ENCODE peak calls at places on chromosomes 13 and 19, in five cellular contexts. Z, H, M, F and N are unnamed samples.
A peak's percentile ranks its signal among the peaks of the same experiment; 100 is the strongest.

GRCh38 chr13:42753697-42754096 is 27.7 kb upstream of the FAM216B start:
- DNase-seq in Z (no peak), H (no peak), M (no peak), F (no peak), N (no peak)

GRCh38 chr13:57601536-57601935 is 30.0 kb upstream of the PCDH17 start:
- DNase-seq in Z (no peak), H (no peak), M (no peak), F (no peak), N (no peak)

GRCh38 chr19:17576758-17577532 is 21.5 kb downstream of the COLGALT1 start:
- DNase-seq in Z (no peak), H (peak; percentile 87), M (peak; percentile 31), F (no peak), N (peak; percentile 44)

GRCh38 chr13:30881191-30881651 is 24.9 kb upstream of the MEDAG start:
- DNase-seq in Z (no peak), H (no peak), M (no peak), F (no peak), N (no peak)

GRCh38 chr13:75366380-75367280 is 115.3 kb downstream of the TBC1D4 start:
- DNase-seq in Z (no peak), H (no peak), M (no peak), F (no peak), N (no peak)

GRCh38 chr13:92390217-92390616 is 836.4 kb upstream of the GPC6 start:
- DNase-seq in Z (no peak), H (no peak), M (no peak), F (peak; percentile 1), N (no peak)

GRCh38 chr13:113848431-113849260 is 15.2 kb downstream of the GAS6 start:
- DNase-seq in Z (no peak), H (peak; percentile 50), M (no peak), F (no peak), N (no peak)

GRCh38 chr19:2629491-2630351 is 72.8 kb downstream of the GNG7 start:
- DNase-seq in Z (no peak), H (no peak), M (no peak), F (no peak), N (no peak)

GRCh38 chr13:37868691-37869505 is 674 bp downstream of the TRPC4 start:
- DNase-seq in Z (peak; percentile 50), H (no peak), M (no peak), F (peak; percentile 4), N (no peak)

GRCh38 chr19:51107406-51108065 is 673 bp downstream of the CTU1 start:
- DNase-seq in Z (peak; percentile 20), H (peak; percentile 79), M (peak; percentile 55), F (no peak), N (no peak)

GRCh38 chr13:68905186-68905585 is 1202.4 kb upstream of the ATXN8OS start:
- DNase-seq in Z (no peak), H (no peak), M (no peak), F (no peak), N (no peak)

GRCh38 chr13:99959538-99960230 is 11.9 kb downstream of the ZIC5 start:
- DNase-seq in Z (no peak), H (peak; percentile 82), M (no peak), F (no peak), N (no peak)

GRCh38 chr19:42032428-42032827 is 37.6 kb downstream of the GRIK5 start:
- DNase-seq in Z (no peak), H (no peak), M (no peak), F (peak; percentile 41), N (no peak)

GRCh38 chr19:55488986-55489710 is 912 bp downstream of the SSC5D start:
- DNase-seq in Z (no peak), H (peak; percentile 82), M (no peak), F (no peak), N (no peak)

GRCh38 chr19:4182082-4182926 is at the start of the genes ANKRD24 and SIRT6:
- DNase-seq in Z (peak; percentile 95), H (peak; percentile 99), M (peak; percentile 97), F (peak; percentile 68), N (peak; percentile 100)

GRCh38 chr13:114132419-114133121 is at the start of gene RASA3:
- DNase-seq in Z (peak; percentile 79), H (peak; percentile 95), M (peak; percentile 71), F (peak; percentile 41), N (peak; percentile 98)

GRCh38 chr13:26708007-26708297 is 52.6 kb downstream of the GPR12 start:
- DNase-seq in Z (no peak), H (peak; percentile 21), M (no peak), F (no peak), N (no peak)

GRCh38 chr13:26710166-26710565 is 50.4 kb downstream of the GPR12 start:
- DNase-seq in Z (no peak), H (peak; percentile 10), M (no peak), F (no peak), N (no peak)

GRCh38 chr13:26709461-26709860 is 51.1 kb downstream of the GPR12 start:
- DNase-seq in Z (no peak), H (no peak), M (no peak), F (no peak), N (no peak)

GRCh38 chr13:26707122-26708006 is 53.2 kb downstream of the GPR12 start:
- DNase-seq in Z (peak; percentile 58), H (no peak), M (peak; percentile 69), F (no peak), N (peak; percentile 53)

DNA sequence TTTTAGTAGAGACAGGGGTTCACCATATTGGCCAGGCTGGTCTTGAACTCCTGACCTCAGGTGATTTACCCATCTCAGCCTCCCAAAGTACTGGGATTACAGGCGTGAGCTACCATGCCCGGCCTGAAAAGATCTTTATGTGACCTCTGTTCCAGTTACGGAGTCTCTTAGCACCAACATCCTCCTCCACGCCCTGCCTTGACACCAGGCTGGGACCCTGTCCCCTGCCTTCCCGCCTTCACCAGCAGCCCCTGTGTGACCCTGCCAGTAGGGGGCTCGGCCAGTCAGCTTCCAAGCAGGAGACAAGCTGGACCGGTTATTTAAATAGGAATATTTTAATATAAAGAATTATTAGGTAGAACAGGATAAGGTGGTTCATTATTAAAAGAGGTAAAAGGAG is 54.2 kb downstream of the GPR12 start:
- DNase-seq in Z (no peak), H (peak; percentile 15), M (no peak), F (no peak), N (no peak)
- TF ChIP-seq CTCF in Z (no peak), H (no peak), M (no peak), F (no peak), N (no peak)

DNA sequence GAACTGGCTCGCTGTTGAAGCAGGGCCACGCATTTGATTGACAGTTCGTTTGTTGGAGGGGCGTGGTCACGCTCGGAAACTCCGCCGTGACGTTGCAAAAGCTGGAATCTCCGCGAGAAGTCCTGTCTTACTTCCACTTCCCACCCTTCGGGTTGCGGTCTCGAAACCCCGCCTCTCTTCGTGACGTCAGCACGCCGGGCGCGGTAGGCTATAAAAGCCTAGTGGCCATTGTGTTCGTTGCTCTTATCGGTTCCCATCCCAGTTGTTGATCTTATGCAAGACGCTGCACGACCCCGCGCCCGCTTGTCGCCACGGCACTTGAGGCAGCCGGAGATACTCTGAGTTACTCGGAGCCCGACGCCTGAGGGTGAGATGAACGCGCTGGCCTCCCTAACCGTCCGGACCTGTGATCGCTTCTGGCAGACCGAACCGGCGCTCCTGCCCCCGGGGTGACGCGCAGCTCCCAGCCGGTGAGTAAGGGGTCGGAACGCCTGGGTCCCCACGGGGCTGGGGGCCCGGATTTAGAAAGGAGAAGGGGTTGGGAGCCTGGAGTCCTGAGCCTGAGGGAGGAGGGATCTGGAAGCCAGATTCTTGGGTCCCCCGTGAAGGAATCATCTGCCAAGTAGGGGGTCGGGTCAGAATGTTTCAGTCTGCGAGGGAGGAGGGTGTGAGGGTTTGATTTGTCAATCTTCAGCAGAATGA is at the start of gene PPP1R15A:
- DNase-seq in Z (peak; percentile 97), H (peak; percentile 97), M (peak; percentile 99), F (peak; percentile 81), N (peak; percentile 97)
- TF ChIP-seq CTCF in Z (no peak), H (peak; percentile 78), M (no peak), F (no peak), N (no peak)

DNA sequence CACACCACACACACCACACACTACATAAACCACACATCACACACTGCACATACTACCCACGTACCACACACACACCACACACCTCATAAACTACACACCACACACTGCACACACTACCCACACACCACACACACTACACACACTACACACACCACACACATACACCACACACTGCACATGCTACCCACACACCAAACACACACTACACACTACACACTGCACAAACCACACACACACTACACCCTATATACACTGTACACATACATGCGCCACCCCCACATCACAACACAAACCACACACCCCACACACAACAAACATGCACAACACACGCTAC is 5.5 kb downstream of the MAG start:
- DNase-seq in Z (no peak), H (no peak), M (no peak), F (no peak), N (no peak)
- TF ChIP-seq CTCF in Z (no peak), H (no peak), M (no peak), F (no peak), N (no peak)

DNA sequence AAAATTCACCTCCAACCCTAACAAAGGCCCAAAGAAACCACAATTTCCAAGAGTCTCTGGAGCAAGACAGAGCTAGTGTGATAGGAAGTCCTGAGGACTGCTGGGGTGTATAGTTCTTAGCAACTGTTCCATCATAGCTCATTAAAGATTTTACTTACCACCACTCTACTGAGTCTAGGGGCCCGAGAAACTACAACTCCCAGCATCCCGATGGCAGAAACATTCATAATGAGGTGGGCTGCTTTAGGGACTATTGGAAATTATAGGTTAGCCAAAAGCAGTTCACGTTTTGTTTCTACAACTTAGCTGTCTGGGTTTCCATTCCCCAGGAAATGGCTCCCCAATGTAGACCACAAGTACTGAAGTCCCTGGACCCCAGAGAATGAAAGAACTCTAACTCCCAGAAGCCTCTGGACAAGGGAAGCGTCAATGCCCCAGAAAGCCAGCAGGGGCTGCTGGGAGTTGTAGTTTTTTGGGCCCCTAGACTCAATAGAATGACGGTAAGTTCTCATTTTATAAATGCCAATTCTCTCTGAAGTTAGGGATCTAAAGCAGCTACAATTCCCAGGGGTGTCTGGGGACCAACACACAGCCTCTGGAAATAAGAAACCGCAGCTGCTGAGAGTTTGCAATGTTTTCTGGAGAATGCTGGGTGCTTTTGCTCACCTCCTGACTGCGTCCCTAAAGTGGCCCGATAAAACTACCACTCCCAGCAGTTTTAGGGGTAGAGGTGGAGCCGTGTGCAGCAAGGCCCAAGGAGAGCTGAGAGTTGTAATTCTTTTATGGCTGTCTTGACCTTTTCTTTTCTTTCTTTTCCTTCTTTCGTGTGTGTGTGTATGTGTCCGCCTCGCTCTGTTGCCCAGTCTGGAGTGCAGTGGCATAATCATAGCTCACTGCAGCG is 11.1 kb downstream of the FTL start:
- DNase-seq in Z (no peak), H (no peak), M (peak; percentile 78), F (no peak), N (no peak)
- TF ChIP-seq CTCF in Z (no peak), H (no peak), M (peak; percentile 26), F (no peak), N (no peak)

GRCh38 chr13:102726430-102726829 is 31.6 kb upstream of the METTL21C start:
- DNase-seq in Z (no peak), H (no peak), M (peak; percentile 10), F (no peak), N (no peak)
- TF ChIP-seq CTCF in Z (no peak), H (no peak), M (no peak), F (no peak), N (peak; percentile 10)